ENCODE peak calls at places on chromosomes 2 and 18, in four cellular contexts. K is H1, N is GM12878, Q is K562. R is an unnamed sample.

GRCh38 chr2:138084206-138084605 is 119.9 kb downstream of the HNMT start:
- DNase-seq in K (no peak), N (no peak), Q (no peak), R (no peak)

GRCh38 chr2:217918220-217919024 is 84.4 kb downstream of the TNS1 start:
- DNase-seq in K (no peak), N (no peak), Q (peak), R (peak)

GRCh38 chr18:711693-712400 is 583 bp downstream of the ENOSF1 start:
- DNase-seq in K (peak), N (peak), Q (peak), R (peak)

GRCh38 chr2:16127958-16128357 is 187.6 kb downstream of the MYCN start:
- DNase-seq in K (peak), N (no peak), Q (no peak), R (no peak)

GRCh38 chr18:48743046-48743445 is 204.2 kb downstream of the CTIF start:
- DNase-seq in K (no peak), N (no peak), Q (no peak), R (peak)

GRCh38 chr2:111030271-111030891 is 90.3 kb upstream of the BCL2L11 start:
- DNase-seq in K (peak), N (no peak), Q (no peak), R (no peak)

GRCh38 chr2:123512547-123512946 is 512.5 kb upstream of the CNTNAP5 start:
- DNase-seq in K (no peak), N (no peak), Q (no peak), R (no peak)

GRCh38 chr2:69205491-69205890 is 181.5 kb downstream of the GFPT1 start:
- DNase-seq in K (no peak), N (no peak), Q (no peak), R (no peak)

GRCh38 chr18:79945118-79946042 is 6.1 kb downstream of the SLC66A2 start:
- DNase-seq in K (no peak), N (no peak), Q (no peak), R (no peak)

GRCh38 chr2:147094077-147094476 is 750.8 kb upstream of the ACVR2A start:
- DNase-seq in K (no peak), N (no peak), Q (no peak), R (no peak)

GRCh38 chr18:39842042-39842791 is 2112.8 kb upstream of the PIK3C3 start:
- DNase-seq in K (no peak), N (no peak), Q (no peak), R (peak)

GRCh38 chr2:96876036-96876810 is 6.3 kb upstream of the SEMA4C start:
- DNase-seq in K (no peak), N (no peak), Q (no peak), R (no peak)

GRCh38 chr2:46915281-46915810 is at the start of gene MCFD2:
- DNase-seq in K (no peak), N (no peak), Q (no peak), R (no peak)

GRCh38 chr2:15494877-15495276 is 66.3 kb downstream of the NBAS start:
- DNase-seq in K (no peak), N (no peak), Q (no peak), R (no peak)

GRCh38 chr2:55047677-55048299 is 2.5 kb downstream of the RTN4 start:
- DNase-seq in K (no peak), N (no peak), Q (no peak), R (no peak)

DNA sequence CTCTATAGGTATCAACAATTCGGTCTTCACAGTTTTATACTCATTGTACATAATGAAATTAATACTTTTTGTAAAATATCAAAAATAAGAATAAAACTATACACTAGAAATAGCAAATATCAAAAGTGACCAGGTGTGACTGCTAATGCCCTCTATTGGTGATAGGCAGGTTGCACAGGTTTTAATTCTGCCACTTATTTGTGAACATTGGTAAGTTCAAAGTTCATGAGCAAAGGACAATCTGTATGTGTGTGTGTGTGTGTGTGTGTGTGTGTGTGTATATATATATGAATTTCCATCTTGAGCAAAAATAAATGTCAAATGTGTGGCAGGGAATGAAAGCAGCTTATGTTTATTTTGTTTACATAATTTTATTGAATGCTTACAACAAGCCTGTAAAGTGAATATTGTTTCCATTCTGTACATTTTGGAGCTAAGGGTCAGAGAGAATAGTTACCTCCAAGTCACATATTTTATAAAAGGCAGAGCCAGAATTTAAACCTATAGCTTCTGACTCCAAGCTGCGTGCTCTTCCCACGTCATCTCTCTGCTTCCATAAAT is 537.4 kb downstream of the CPS1 start:
- DNase-seq in K (no peak), N (no peak), Q (no peak), R (peak)
- TF ChIP-seq CTCF in K (peak), N (peak), Q (no peak), R (peak)

DNA sequence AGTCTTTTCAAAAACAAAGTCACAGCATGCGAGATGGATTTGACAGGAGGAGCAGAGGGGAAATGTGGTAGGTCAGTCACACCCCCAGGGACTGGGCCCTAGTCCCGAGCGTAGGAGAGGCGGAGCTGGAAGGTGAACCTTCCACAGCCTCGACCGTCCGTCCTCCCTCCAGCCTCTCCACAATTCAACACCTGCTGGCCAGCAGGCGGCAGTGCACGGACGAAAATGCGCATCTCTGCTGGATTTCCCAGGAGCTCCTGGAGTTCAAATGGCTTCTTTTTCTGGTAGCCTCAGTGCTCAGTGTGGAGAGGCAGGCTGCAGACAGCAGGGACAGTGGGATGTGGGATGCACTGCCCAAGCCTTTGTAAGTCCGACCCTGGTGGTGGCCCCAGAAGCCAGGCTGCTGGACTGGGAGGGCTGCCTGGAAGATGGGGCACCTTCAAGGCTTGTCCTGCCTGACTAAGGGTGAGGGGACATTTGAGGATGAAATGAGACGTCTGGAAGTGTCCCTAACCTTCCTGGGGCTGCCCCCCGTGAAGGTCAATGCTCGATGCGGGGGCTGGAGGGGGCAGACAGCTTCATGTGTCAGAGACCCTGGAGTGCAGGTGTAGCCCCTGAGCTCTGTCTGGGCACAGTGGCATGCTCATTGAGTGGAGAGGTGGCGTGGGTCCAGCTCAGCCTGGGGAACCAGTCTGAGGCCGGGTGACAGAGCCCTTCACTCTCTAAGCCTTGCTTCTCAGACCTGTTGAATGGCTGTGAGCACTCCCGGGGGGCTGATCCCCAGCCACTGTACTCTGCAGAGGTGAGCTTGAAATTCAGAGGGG is 189.5 kb downstream of the TFCP2L1 start:
- DNase-seq in K (peak), N (no peak), Q (peak), R (peak)
- TF ChIP-seq NRF1 in K (no peak), N (no peak), Q (no peak), R (no peak)

DNA sequence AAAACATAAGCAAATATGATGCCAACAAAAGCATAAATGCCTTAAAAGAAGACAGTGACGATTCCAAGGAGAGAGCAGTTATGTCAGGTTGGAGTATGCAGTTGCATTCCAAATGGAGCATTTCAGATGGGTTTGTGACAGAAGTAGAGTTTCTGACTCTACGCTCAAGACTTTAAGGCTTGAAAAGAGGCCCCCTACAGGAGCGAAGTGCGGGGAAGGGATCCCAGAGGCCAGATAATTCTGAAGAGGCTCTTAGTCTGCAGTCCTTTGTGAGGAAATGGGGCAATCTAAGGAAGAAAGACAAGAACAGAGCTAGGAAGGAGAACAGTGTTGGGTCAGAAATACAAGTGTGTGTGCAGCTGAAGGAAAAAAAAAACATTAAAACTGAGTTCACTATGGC is 95.5 kb downstream of the ZNF521 start:
- DNase-seq in K (no peak), N (no peak), Q (no peak), R (no peak)
- TF ChIP-seq CTCF in K (peak), N (no peak), Q (no peak), R (no peak)

GRCh38 chr2:213284105-213285090 is at the start of gene SPAG16:
- DNase-seq in K (peak), N (peak), Q (peak), R (peak)
- TF ChIP-seq NRF1 in K (no peak), N (no peak), Q (no peak), R (no peak)

DNA sequence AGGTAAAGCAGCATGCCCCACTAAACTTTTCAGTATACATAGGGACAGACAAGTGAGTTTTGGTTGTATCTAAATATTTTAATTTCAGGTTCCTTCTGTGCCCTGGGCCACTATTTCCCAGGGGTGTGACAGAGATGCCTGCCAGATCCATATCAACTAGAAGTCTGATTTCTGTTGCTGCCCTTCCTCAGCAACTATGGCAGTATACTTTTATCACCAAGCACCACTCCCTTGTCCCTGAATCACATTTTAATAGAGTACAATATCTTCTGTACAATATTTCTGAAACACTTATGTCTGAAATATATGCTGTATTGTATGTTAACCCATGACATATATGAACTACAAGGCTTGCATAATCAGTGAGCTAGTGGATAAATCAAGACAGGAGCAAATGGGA is 117.6 kb downstream of the HIBCH start:
- DNase-seq in K (no peak), N (no peak), Q (no peak), R (no peak)
- TF ChIP-seq CTCF in K (no peak), N (no peak), Q (no peak), R (no peak)

DNA sequence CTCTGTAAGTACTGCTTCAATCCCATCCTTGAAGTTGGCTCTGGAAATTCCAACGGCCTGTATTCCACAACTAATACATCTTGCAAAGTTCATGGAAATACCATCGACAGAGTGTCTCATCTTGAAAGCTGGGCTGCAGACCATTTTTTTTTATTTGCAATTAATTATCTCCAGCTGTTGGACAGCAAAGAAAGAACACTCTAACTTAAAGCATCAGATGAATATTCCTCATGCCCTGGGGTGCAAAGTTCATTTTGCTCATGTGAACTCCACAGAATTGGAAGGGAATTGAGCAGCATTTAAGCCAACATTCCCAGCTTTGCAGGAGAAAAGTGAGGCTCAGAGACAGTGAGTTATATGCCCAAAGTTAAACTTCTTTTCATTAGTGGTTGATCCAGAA is 96.5 kb upstream of the PIEZO2 start:
- DNase-seq in K (no peak), N (no peak), Q (no peak), R (no peak)
- TF ChIP-seq NRF1 in K (no peak), N (no peak), Q (no peak), R (no peak)

DNA sequence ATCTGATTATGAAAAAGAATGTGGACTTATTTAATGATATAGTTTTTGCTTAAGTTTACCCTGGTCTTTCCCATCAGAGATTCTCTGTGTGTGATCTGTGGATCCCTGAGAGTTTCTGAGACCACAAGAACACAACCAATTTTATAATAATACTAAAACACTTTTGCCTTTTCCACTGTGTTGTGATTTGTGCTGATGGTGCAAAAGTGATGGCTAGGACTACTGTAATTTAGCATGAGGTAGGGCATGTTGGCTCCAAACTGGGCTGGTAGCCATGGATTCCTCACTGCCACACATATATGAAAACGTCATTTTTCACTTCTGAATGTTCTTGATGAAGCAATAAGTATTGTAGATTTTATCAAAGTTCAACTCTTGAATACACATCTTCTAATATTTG is 15.2 kb upstream of the SERPINB3 start:
- DNase-seq in K (no peak), N (no peak), Q (no peak), R (no peak)
- TF ChIP-seq CTCF in K (no peak), N (no peak), Q (no peak), R (no peak)